ENCODE peak calls at places on chromosomes 13 and 19, in five cellular contexts. F, Z, A, D and E are unnamed samples.
A peak's percentile ranks its signal among the peaks of the same experiment; 100 is the strongest.

GRCh38 chr13:113365551-113365971 is 1.6 kb upstream of the GRTP1 start:
- DNase-seq in F (no peak), Z (no peak), A (no peak), D (no peak), E (no peak)

GRCh38 chr13:110571897-110572777 is 10.6 kb upstream of the RAB20 start:
- DNase-seq in F (no peak), Z (no peak), A (no peak), D (no peak), E (no peak)

GRCh38 chr19:18203408-18203862 is 407 bp downstream of the RAB3A start:
- DNase-seq in F (no peak), Z (peak; percentile 62), A (peak; percentile 68), D (no peak), E (peak; percentile 46)

GRCh38 chr13:46775385-46776065 is 21.4 kb downstream of the ESD start:
- DNase-seq in F (no peak), Z (no peak), A (no peak), D (no peak), E (no peak)

GRCh38 chr13:106858910-106859309 is 291.0 kb upstream of the ARGLU1 start:
- DNase-seq in F (no peak), Z (no peak), A (no peak), D (peak; percentile 19), E (no peak)

GRCh38 chr19:16684216-16684615 is 23.3 kb downstream of the TMEM38A start:
- DNase-seq in F (no peak), Z (no peak), A (no peak), D (no peak), E (no peak)

GRCh38 chr19:55113570-55114039 is 3.8 kb downstream of the PPP1R12C start:
- DNase-seq in F (peak; percentile 56), Z (peak; percentile 85), A (peak; percentile 60), D (peak; percentile 82), E (peak; percentile 90)

GRCh38 chr13:102267191-102267590 is 134.7 kb downstream of the FGF14 start:
- DNase-seq in F (no peak), Z (no peak), A (no peak), D (no peak), E (no peak)

GRCh38 chr19:22918221-22918620 is 84.8 kb downstream of the ZNF728 start:
- DNase-seq in F (no peak), Z (no peak), A (no peak), D (no peak), E (no peak)

GRCh38 chr19:29587059-29587458 is 19.0 kb upstream of the POP4 start:
- DNase-seq in F (no peak), Z (no peak), A (no peak), D (no peak), E (no peak)

GRCh38 chr13:99018418-99019180 is 40.7 kb upstream of the DOCK9 start:
- DNase-seq in F (no peak), Z (no peak), A (no peak), D (no peak), E (no peak)

GRCh38 chr13:67366533-67366932 is 136.4 kb upstream of the PCDH9 start:
- DNase-seq in F (no peak), Z (no peak), A (no peak), D (no peak), E (no peak)

GRCh38 chr13:113855012-113855921 is 8.6 kb downstream of the GAS6 start:
- DNase-seq in F (no peak), Z (no peak), A (peak; percentile 74), D (no peak), E (no peak)

GRCh38 chr19:51754106-51754505 is 2.4 kb upstream of the FPR1 start:
- DNase-seq in F (no peak), Z (no peak), A (no peak), D (no peak), E (no peak)

GRCh38 chr19:18379803-18380747 is 5.9 kb upstream of the GDF15 start:
- DNase-seq in F (peak; percentile 84), Z (peak; percentile 76), A (peak; percentile 94), D (no peak), E (peak; percentile 98)

GRCh38 chr13:30191491-30192100 is 115.8 kb downstream of the KATNAL1 start:
- DNase-seq in F (no peak), Z (no peak), A (no peak), D (no peak), E (no peak)

GRCh38 chr13:104641309-104641708 is 1575.1 kb upstream of the SLC10A2 start:
- DNase-seq in F (no peak), Z (no peak), A (no peak), D (no peak), E (no peak)

GRCh38 chr19:42066075-42066754 is 3.8 kb downstream of the GRIK5 start:
- DNase-seq in F (no peak), Z (no peak), A (no peak), D (peak; percentile 70), E (no peak)

GRCh38 chr13:44155422-44156293 is 218.0 kb upstream of the SERP2 start:
- DNase-seq in F (no peak), Z (peak; percentile 40), A (peak; percentile 79), D (peak; percentile 31), E (peak; percentile 74)

GRCh38 chr19:53927745-53928144 is 18.7 kb downstream of the CACNG7 start:
- DNase-seq in F (no peak), Z (no peak), A (no peak), D (peak; percentile 91), E (peak; percentile 23)

GRCh38 chr13:73303858-73304257 is 245.1 kb downstream of the KLF5 start:
- DNase-seq in F (no peak), Z (no peak), A (no peak), D (no peak), E (no peak)

GRCh38 chr13:104086759-104087158 is 1020.5 kb upstream of the SLC10A2 start:
- DNase-seq in F (no peak), Z (no peak), A (no peak), D (no peak), E (no peak)

GRCh38 chr13:111906816-111907215 is 160.1 kb upstream of the SOX1 start:
- DNase-seq in F (no peak), Z (no peak), A (no peak), D (no peak), E (no peak)

GRCh38 chr19:49165865-49166301 is 8.3 kb downstream of the TRPM4 start:
- DNase-seq in F (no peak), Z (no peak), A (no peak), D (no peak), E (no peak)

GRCh38 chr13:21465710-21466160 is 6.6 kb upstream of the ZDHHC20 start:
- DNase-seq in F (no peak), Z (no peak), A (peak; percentile 25), D (peak; percentile 68), E (peak; percentile 20)

GRCh38 chr19:4373601-4374441 is 26.5 kb downstream of the SH3GL1 start:
- DNase-seq in F (no peak), Z (peak; percentile 65), A (no peak), D (no peak), E (peak; percentile 14)

DNA sequence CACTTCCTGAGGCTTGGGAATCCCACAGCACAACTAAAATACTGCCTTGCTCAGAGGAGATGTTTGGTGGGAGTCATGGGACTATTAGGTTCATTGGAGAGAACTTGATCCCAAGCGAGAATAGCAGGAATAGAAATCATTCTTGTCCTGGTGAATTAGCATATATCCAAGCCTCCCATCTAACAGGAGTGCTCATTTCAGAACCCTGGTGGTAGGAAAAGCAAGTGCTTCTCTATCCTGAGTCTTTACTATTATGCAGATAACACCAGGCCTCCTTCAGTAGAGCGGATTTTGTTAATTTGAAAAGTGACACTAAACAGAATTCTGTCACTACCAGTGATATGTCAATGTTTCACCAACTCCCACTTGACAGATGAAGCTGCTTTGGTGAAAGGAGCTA is 199.5 kb downstream of the ATP8A2 start:
- DNase-seq in F (no peak), Z (no peak), A (no peak), D (no peak), E (no peak)
- TF ChIP-seq CTCF in F (no peak), Z (no peak), A (no peak), D (peak; percentile 28), E (no peak)

GRCh38 chr19:40605201-40605971 is 4.2 kb downstream of the LTBP4 start:
- DNase-seq in F (peak; percentile 99), Z (peak; percentile 76), A (peak; percentile 95), D (peak; percentile 79), E (peak; percentile 88)

GRCh38 chr19:40601061-40601973 is at the start of gene LTBP4:
- DNase-seq in F (no peak), Z (peak; percentile 82), A (peak; percentile 67), D (peak; percentile 72), E (peak; percentile 28)

GRCh38 chr19:40604647-40605200 is 3.6 kb downstream of the LTBP4 start:
- DNase-seq in F (no peak), Z (peak; percentile 40), A (peak; percentile 75), D (peak; percentile 34), E (no peak)

GRCh38 chr19:40603071-40603718 is 2.0 kb downstream of the LTBP4 start:
- DNase-seq in F (no peak), Z (no peak), A (peak; percentile 54), D (peak; percentile 85), E (no peak)

GRCh38 chr19:40603719-40604646 is 2.8 kb downstream of the LTBP4 start:
- DNase-seq in F (peak; percentile 99), Z (peak; percentile 98), A (peak; percentile 100), D (peak; percentile 99), E (peak; percentile 99)
- H3K4me1 ChIP-seq in F (peaks cover 55% of the 10 kb centered on the region), Z (peaks cover 80% of the 10 kb centered on the region), A (peaks cover 43% of the 10 kb centered on the region), D (peaks cover 42% of the 10 kb centered on the region), E (peaks cover 70% of the 10 kb centered on the region)

DNA sequence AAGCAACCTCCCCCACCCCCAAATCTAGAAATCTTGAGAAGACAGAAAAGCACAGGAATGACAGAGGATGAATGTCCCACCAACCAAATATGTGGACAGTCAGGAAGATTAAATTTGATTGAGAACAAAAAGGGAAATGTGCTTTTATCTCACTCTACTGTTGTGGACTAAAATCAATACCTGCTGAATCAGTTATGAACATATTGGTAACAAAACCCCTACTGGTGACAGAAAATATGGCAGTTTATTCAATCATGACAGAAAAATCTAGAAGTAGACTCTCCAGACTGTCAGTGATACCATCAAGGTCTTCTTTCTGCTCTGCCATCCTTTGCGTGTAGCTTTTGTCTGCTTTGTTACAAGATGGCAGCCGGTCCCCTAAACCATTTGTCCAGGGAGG is 35.2 kb downstream of the FAM216B start:
- DNase-seq in F (no peak), Z (no peak), A (no peak), D (no peak), E (no peak)
- TF ChIP-seq CTCF in F (no peak), Z (no peak), A (no peak), D (peak; percentile 25), E (no peak)

DNA sequence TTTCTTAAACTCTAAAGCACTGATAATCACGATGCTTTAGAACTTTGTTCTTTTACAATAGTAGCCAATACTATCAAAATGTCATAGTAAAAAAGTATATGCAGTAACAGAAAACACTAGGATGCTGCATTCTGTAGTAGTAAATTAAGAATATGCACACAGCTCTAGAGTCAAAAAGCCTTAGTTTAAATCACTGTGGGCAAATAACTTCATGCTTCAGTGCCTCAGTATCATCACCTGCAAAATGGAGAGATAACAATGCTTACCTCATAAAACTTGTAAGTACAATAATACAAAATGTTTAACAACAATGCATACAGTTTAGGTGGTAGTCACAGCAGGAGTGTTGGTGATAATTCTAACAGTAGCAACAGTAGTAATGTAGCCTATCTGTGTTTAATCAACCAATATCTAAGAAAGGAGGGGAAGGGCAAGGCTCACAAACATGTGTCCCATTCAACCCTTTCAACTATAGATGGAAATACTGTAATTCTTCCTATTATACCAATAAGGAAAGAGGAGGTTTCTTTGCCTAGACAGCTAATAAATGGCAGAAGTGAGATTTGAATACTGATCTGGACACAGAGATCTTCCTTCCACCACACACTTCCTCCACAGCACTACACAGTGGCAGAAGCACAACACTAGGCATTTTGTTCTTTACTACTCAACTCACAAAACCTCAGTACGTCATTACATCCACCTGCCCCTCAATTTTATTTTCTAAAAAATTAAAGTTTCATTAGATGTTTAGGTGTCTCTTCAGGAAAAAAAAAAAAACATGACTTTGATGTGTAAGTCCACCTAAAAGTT is 4.6 kb downstream of the RBM26 start:
- DNase-seq in F (no peak), Z (no peak), A (no peak), D (no peak), E (no peak)
- H3K4me1 ChIP-seq in F (peaks cover 32% of the 10 kb centered on the region), Z (peaks cover 64% of the 10 kb centered on the region), A (peaks cover 18% of the 10 kb centered on the region), D (peaks cover 46% of the 10 kb centered on the region), E (peaks cover 46% of the 10 kb centered on the region)

GRCh38 chr19:44653977-44654784 is 10.5 kb downstream of the PVR start:
- DNase-seq in F (peak; percentile 87), Z (peak; percentile 72), A (peak; percentile 87), D (peak; percentile 80), E (peak; percentile 82)
- TF ChIP-seq CTCF in F (peak; percentile 93), Z (peak; percentile 39), A (peak; percentile 52), D (peak; percentile 64), E (peak; percentile 73)